ENCODE peak calls at places on chromosomes 12 and 14, in seven cellular contexts. Q is NCI-H345, U is adipocyte, V is iPS-NIHi11, J is frontal cortex, W is suprapubic skin, N is DMS79. M is an unnamed sample.

GRCh38 chr12:132489602-132490239 is at the start of gene FBRSL1:
- DNase-seq in Q (peak), U (peak), V (peak), J (peak), W (peak), N (peak), M (peak)

GRCh38 chr14:102527255-102528232 is 18.0 kb upstream of the ANKRD9 start:
- DNase-seq in Q (no peak), U (no peak), V (no peak), J (no peak), W (no peak), N (no peak), M (peak)

GRCh38 chr12:52061470-52062166 is 8.2 kb upstream of the ATG101 start:
- DNase-seq in Q (no peak), U (no peak), V (no peak), J (no peak), W (no peak), N (no peak), M (no peak)

GRCh38 chr12:54052745-54053624 is 650 bp upstream of the HOXC4 start:
- DNase-seq in Q (no peak), U (no peak), V (no peak), J (no peak), W (no peak), N (no peak), M (no peak)

GRCh38 chr14:21846227-21846885 is 172.7 kb upstream of the OR4E1 start:
- DNase-seq in Q (no peak), U (no peak), V (peak), J (no peak), W (no peak), N (no peak), M (peak)

GRCh38 chr14:84144166-84144565 is 1385.8 kb upstream of the FLRT2 start:
- DNase-seq in Q (no peak), U (peak), V (no peak), J (no peak), W (no peak), N (no peak), M (no peak)

GRCh38 chr12:129772463-129773169 is 131.2 kb downstream of the TMEM132D start:
- DNase-seq in Q (no peak), U (peak), V (no peak), J (no peak), W (no peak), N (no peak), M (no peak)

GRCh38 chr12:8609061-8609570 is 3.5 kb downstream of the AICDA start:
- DNase-seq in Q (peak), U (peak), V (peak), J (peak), W (no peak), N (no peak), M (peak)

GRCh38 chr12:113299619-113300237 is 35.2 kb downstream of the SLC8B1 start:
- DNase-seq in Q (no peak), U (peak), V (peak), J (peak), W (no peak), N (peak), M (peak)

GRCh38 chr12:15590180-15590826 is 198.9 kb downstream of the EPS8 start:
- DNase-seq in Q (peak), U (peak), V (peak), J (peak), W (no peak), N (peak), M (peak)

GRCh38 chr12:113271853-113272561 is 50.7 kb downstream of the TPCN1 start:
- DNase-seq in Q (no peak), U (peak), V (no peak), J (peak), W (peak), N (no peak), M (no peak)

GRCh38 chr14:102590667-102591099 is 1.8 kb upstream of the RCOR1 start:
- DNase-seq in Q (no peak), U (peak), V (peak), J (no peak), W (no peak), N (no peak), M (peak)

GRCh38 chr12:54680374-54680773 is 32.2 kb upstream of the DCD start:
- DNase-seq in Q (no peak), U (no peak), V (peak), J (no peak), W (no peak), N (no peak), M (peak)

GRCh38 chr12:7872565-7873304 is at the start of gene SLC2A14:
- DNase-seq in Q (no peak), U (no peak), V (no peak), J (no peak), W (no peak), N (no peak), M (no peak)

GRCh38 chr12:94571556-94571955 is 78.8 kb downstream of the TMCC3 start:
- DNase-seq in Q (no peak), U (no peak), V (no peak), J (no peak), W (no peak), N (peak), M (peak)

GRCh38 chr12:27193106-27193505 is 51.0 kb upstream of the STK38L start:
- DNase-seq in Q (no peak), U (peak), V (no peak), J (no peak), W (no peak), N (no peak), M (no peak)

GRCh38 chr14:76644875-76645518 is 116.3 kb upstream of the VASH1 start:
- DNase-seq in Q (peak), U (peak), V (peak), J (peak), W (no peak), N (peak), M (peak)

GRCh38 chr12:26281320-26281719 is 85.9 kb downstream of the SSPN start:
- DNase-seq in Q (no peak), U (peak), V (no peak), J (no peak), W (no peak), N (no peak), M (no peak)

GRCh38 chr12:59036341-59036740 is 116.0 kb upstream of the LRIG3 start:
- DNase-seq in Q (no peak), U (no peak), V (no peak), J (no peak), W (no peak), N (no peak), M (no peak)

GRCh38 chr12:114703060-114703493 is 19.1 kb upstream of the TBX3 start:
- DNase-seq in Q (no peak), U (no peak), V (no peak), J (no peak), W (no peak), N (no peak), M (no peak)

GRCh38 chr12:96112733-96113132 is 77.3 kb upstream of the LTA4H start:
- DNase-seq in Q (no peak), U (no peak), V (no peak), J (no peak), W (no peak), N (no peak), M (no peak)

GRCh38 chr12:121801601-121802484 is 2.0 kb upstream of the SETD1B start:
- DNase-seq in Q (peak), U (peak), V (no peak), J (no peak), W (no peak), N (peak), M (peak)

GRCh38 chr12:52529846-52530245 is 9.7 kb upstream of the KRT5 start:
- DNase-seq in Q (no peak), U (no peak), V (no peak), J (no peak), W (no peak), N (no peak), M (no peak)

GRCh38 chr12:120234643-120235368 is 30.7 kb downstream of the PXN start:
- DNase-seq in Q (peak), U (peak), V (peak), J (peak), W (peak), N (no peak), M (peak)

GRCh38 chr12:107669946-107670345 is 15.7 kb upstream of the PWP1 start:
- DNase-seq in Q (no peak), U (no peak), V (no peak), J (no peak), W (no peak), N (no peak), M (no peak)

GRCh38 chr14:23513466-23514008 is 38.0 kb downstream of the ZFHX2 start:
- DNase-seq in Q (no peak), U (no peak), V (no peak), J (no peak), W (no peak), N (no peak), M (no peak)

GRCh38 chr14:92600318-92601053 is 86.9 kb downstream of the RIN3 start:
- DNase-seq in Q (no peak), U (peak), V (no peak), J (no peak), W (no peak), N (no peak), M (peak)

GRCh38 chr12:53993397-53994267 is 6.3 kb upstream of the HOXC9 start:
- DNase-seq in Q (no peak), U (no peak), V (no peak), J (no peak), W (no peak), N (no peak), M (no peak)